ENCODE peak calls at places on chromosomes 11 and 22, in nine cellular contexts. Q is cardiac muscle cell, G is HCT116, J is MM.1S, B is breast epithelium, A is pancreas, P is upper lobe of right lung, W is psoas muscle, X is tibial nerve. M is an unnamed sample.

GRCh38 chr11:122851366-122852011 is 13.2 kb downstream of the CRTAM start:
- DNase-seq in Q (no peak), G (no peak), J (peak; percentile 27), B (no peak), A (no peak), P (no peak), W (no peak), X (no peak), M (no peak)

GRCh38 chr22:37070334-37070733 is 18.8 kb downstream of the KCTD17 start:
- DNase-seq in Q (no peak), G (no peak), J (no peak), B (no peak), A (no peak), P (no peak), W (no peak), X (no peak), M (no peak)

GRCh38 chr11:19660076-19660475 is 52.6 kb upstream of the NAV2 start:
- DNase-seq in Q (no peak), G (peak; percentile 88), J (peak; percentile 88), B (no peak), A (no peak), P (no peak), W (no peak), X (no peak), M (peak; percentile 38)

GRCh38 chr11:23903044-23903704 is 593.7 kb upstream of the LUZP2 start:
- DNase-seq in Q (no peak), G (no peak), J (no peak), B (no peak), A (no peak), P (no peak), W (no peak), X (no peak), M (no peak)

GRCh38 chr11:80815752-80816453 is 1375.1 kb upstream of the TENM4 start:
- DNase-seq in Q (no peak), G (no peak), J (peak; percentile 48), B (no peak), A (no peak), P (no peak), W (no peak), X (no peak), M (no peak)

GRCh38 chr11:132126973-132127900 is 756.8 kb downstream of the NTM start:
- DNase-seq in Q (peak; percentile 21), G (no peak), J (peak; percentile 33), B (no peak), A (peak; percentile 47), P (no peak), W (peak; percentile 28), X (peak; percentile 61), M (no peak)

GRCh38 chr22:43437871-43438475 is 26.2 kb downstream of the MPPED1 start:
- DNase-seq in Q (no peak), G (no peak), J (no peak), B (peak; percentile 49), A (no peak), P (peak; percentile 45), W (no peak), X (no peak), M (no peak)

GRCh38 chr11:125479113-125479512 is 17.0 kb downstream of the FEZ1 start:
- DNase-seq in Q (no peak), G (no peak), J (no peak), B (no peak), A (no peak), P (no peak), W (no peak), X (no peak), M (no peak)

DNA sequence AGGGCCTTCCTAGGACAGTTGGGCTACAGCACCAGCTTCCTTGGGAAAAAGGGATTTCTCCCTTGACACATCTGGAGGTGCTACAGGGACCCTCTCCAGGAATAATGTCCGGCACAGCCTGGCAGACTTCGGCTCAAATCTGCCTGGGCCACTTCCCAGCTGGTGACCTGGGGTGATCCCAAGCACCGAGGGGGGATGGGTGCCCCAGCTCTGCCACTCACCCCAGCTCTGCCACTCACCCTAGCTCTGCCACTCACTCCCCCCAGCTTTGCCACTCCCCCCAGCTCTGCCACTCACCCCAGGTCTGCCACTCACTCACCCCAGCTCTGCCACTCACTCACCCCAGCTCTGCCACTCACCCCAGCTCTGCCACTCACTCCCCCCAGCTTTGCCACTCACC is 9.9 kb downstream of the OSBPL5 start:
- DNase-seq in Q (no peak), G (no peak), J (no peak), B (no peak), A (no peak), P (peak; percentile 56), W (peak; percentile 15), X (no peak), M (no peak)
- H3K4me1 ChIP-seq in Q (peaks cover 51% of the 10 kb centered on the region), G (peaks cover 41% of the 10 kb centered on the region), J (no peaks in the 10 kb centered on the region), B (peaks cover 18% of the 10 kb centered on the region), A (no peaks in the 10 kb centered on the region), P (peaks cover 48% of the 10 kb centered on the region), W (peaks cover 55% of the 10 kb centered on the region), X (peaks cover 98% of the 10 kb centered on the region), M (peaks cover 16% of the 10 kb centered on the region)

GRCh38 chr11:121557348-121557747 is 104.6 kb upstream of the SORL1-AS1 start:
- DNase-seq in Q (no peak), G (no peak), J (no peak), B (no peak), A (no peak), P (no peak), W (no peak), X (no peak), M (no peak)

GRCh38 chr11:121559812-121560211 is 107.0 kb upstream of the SORL1-AS1 start:
- DNase-seq in Q (no peak), G (no peak), J (no peak), B (no peak), A (no peak), P (no peak), W (no peak), X (no peak), M (no peak)

GRCh38 chr11:121554552-121554951 is 101.8 kb upstream of the SORL1-AS1 start:
- DNase-seq in Q (peak; percentile 23), G (no peak), J (no peak), B (no peak), A (no peak), P (no peak), W (no peak), X (no peak), M (no peak)

GRCh38 chr11:121555172-121555571 is 102.4 kb upstream of the SORL1-AS1 start:
- DNase-seq in Q (no peak), G (no peak), J (no peak), B (no peak), A (no peak), P (no peak), W (no peak), X (no peak), M (no peak)

DNA sequence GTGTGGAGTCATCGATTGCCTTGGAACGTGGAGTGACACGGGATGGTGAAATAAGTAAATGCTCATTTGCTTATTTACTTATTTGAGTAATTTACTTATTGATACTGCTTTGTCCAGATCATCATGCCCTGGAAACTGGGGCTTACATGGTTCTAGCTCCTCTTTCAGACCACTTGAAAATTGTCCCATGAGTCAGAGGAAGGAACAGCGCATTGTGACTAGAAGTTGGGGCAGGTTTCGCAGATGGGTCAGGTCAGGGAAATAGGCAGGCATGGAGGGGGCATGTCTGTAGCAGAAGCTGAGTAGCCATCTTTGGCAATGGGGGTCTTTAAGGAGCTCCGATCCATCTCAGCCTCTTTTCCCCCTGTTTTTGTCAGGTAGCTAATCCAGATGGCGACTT is 104.2 kb upstream of the SORL1-AS1 start:
- DNase-seq in Q (no peak), G (no peak), J (no peak), B (no peak), A (no peak), P (no peak), W (no peak), X (no peak), M (no peak)
- H3K27me3 ChIP-seq in Q (no peaks in the 10 kb centered on the region), G (no peaks in the 10 kb centered on the region), J (no peaks in the 10 kb centered on the region), B (no peaks in the 10 kb centered on the region), A (no peaks in the 10 kb centered on the region), P (no peaks in the 10 kb centered on the region), W (no peaks in the 10 kb centered on the region), X (no peaks in the 10 kb centered on the region), M (no peaks in the 10 kb centered on the region)

GRCh38 chr11:12674571-12674935 is 332 bp downstream of the TEAD1 start:
- DNase-seq in Q (peak; percentile 60), G (no peak), J (peak; percentile 36), B (peak; percentile 62), A (no peak), P (no peak), W (peak; percentile 48), X (no peak), M (no peak)

GRCh38 chr11:12675951-12676711 is 1.9 kb downstream of the TEAD1 start:
- DNase-seq in Q (peak; percentile 44), G (no peak), J (peak; percentile 27), B (no peak), A (no peak), P (no peak), W (no peak), X (no peak), M (no peak)

GRCh38 chr11:12673601-12673923 is 659 bp upstream of the TEAD1 start:
- DNase-seq in Q (no peak), G (no peak), J (peak; percentile 18), B (no peak), A (no peak), P (no peak), W (no peak), X (no peak), M (no peak)

GRCh38 chr11:12674936-12675696 is 895 bp downstream of the TEAD1 start:
- DNase-seq in Q (peak; percentile 68), G (no peak), J (peak; percentile 34), B (no peak), A (no peak), P (peak; percentile 70), W (peak; percentile 42), X (peak; percentile 23), M (no peak)

DNA sequence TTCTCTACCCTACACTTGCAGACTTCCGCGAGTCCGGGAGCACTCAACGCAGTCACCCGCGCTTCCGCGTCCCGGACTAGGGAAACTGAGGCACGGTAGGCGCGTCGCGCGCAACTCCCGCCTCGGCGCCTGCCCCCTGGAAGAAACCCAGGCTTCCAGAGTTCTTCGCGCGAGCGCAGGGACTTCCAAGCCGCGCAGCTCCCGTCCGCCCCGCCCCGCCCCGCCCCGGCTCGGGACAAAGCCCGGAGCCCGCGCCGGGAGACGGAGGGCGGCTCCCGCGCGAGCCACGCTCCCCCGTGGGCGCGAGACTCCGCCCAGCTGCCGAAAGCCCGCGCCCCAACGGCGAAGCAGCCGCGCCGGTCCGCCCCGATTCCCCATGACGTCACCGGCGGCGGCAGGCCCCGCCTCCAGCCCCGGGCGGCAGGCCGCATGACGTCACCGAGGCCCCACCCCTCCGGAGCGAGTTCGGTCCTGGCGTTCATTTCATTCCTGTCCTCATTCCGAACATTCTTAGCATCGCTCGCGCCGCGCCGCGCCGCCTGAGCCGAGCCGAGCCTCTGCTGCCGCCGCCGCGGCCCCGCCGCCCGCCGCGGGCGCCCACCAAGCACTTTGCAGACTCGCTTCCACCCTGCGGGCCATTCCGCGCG is at the start of gene TEAD1:
- DNase-seq in Q (peak; percentile 98), G (peak; percentile 74), J (peak; percentile 93), B (peak; percentile 97), A (peak; percentile 96), P (peak; percentile 97), W (peak; percentile 96), X (peak; percentile 94), M (peak; percentile 93)
- TF ChIP-seq CTCF in Q (no peak), G (no peak), J (no peak), B (no peak), A (no peak), P (no peak), W (no peak), X (peak; percentile 43), M (no peak)

DNA sequence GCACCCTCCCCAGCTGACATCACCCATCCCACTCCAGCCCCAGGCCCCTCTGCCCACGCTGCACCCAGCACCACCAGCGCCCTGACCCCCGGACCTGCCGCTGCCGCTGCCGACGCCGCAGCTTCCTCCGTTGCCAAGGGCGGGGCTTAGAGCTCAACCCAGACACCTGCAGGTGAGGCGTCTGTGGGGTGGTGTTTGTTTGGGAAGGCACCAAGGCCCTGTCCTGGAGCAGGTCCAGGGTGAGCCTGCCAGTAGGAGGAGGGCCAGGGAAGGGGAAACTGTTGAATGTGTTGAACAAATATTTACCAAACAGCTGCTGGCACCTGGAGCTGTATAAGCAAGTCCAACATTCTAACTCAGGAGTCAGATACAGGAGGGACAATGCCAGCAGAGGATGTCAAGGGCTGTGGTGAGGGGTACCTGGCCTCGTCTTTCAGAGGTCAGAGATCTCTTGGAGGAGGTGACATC is 3.1 kb downstream of the VEGFB start:
- DNase-seq in Q (no peak), G (no peak), J (no peak), B (peak; percentile 92), A (peak; percentile 97), P (peak; percentile 87), W (no peak), X (no peak), M (no peak)
- H3K4me1 ChIP-seq in Q (peaks cover 11% of the 10 kb centered on the region), G (peaks cover 58% of the 10 kb centered on the region), J (peaks cover 21% of the 10 kb centered on the region), B (peaks cover 12% of the 10 kb centered on the region), A (peaks cover 40% of the 10 kb centered on the region), P (peaks cover 47% of the 10 kb centered on the region), W (peaks cover 24% of the 10 kb centered on the region), X (peaks cover 52% of the 10 kb centered on the region), M (peaks cover 4% of the 10 kb centered on the region)

M was measured in BE2C.